ENCODE peak calls at places on chromosomes 5 and 9, in seven cellular contexts. One of them, this sample, is unnamed.

GRCh38 chr9:79026311-79026710 is 545.5 kb upstream of the TLE4 start:
- DNase-seq in hypothalamus: no peak
- DNase-seq in activated T-cell treated with anti-CD3 and anti-CD28 coated beads, Interleukin-2, amount 50 U/mL, for 72 hours: no peak
- DNase-seq in aorta: no peak
- DNase-seq in HEK293T: no peak
- DNase-seq in stimulated activated CD8-positive, alpha-beta memory T cell treated with anti-CD3 and anti-CD28 coated beads, Interleukin-15, amount 100 ng/mL, for 1 hour: no peak
- DNase-seq in choroid plexus epithelial cell: peak
- DNase-seq in this sample: no peak

GRCh38 chr5:99605904-99606303 is 677.1 kb upstream of the CHD1 start:
- DNase-seq in choroid plexus epithelial cell: no peak
- DNase-seq in HEK293T: no peak
- DNase-seq in activated T-cell treated with anti-CD3 and anti-CD28 coated beads, Interleukin-2, amount 50 U/mL, for 72 hours: no peak
- DNase-seq in stimulated activated CD8-positive, alpha-beta memory T cell treated with anti-CD3 and anti-CD28 coated beads, Interleukin-15, amount 100 ng/mL, for 1 hour: no peak
- DNase-seq in aorta: no peak
- DNase-seq in hypothalamus: no peak
- DNase-seq in this sample: no peak

GRCh38 chr9:113624721-113625120 is 161.2 kb downstream of the RGS3 start:
- DNase-seq in hypothalamus: no peak
- DNase-seq in aorta: peak
- DNase-seq in choroid plexus epithelial cell: no peak
- DNase-seq in activated T-cell treated with anti-CD3 and anti-CD28 coated beads, Interleukin-2, amount 50 U/mL, for 72 hours: no peak
- DNase-seq in HEK293T: no peak
- DNase-seq in stimulated activated CD8-positive, alpha-beta memory T cell treated with anti-CD3 and anti-CD28 coated beads, Interleukin-15, amount 100 ng/mL, for 1 hour: no peak
- DNase-seq in this sample: no peak

GRCh38 chr9:27499481-27499880 is 24.6 kb upstream of the IFNK start:
- DNase-seq in hypothalamus: no peak
- DNase-seq in choroid plexus epithelial cell: peak
- DNase-seq in stimulated activated CD8-positive, alpha-beta memory T cell treated with anti-CD3 and anti-CD28 coated beads, Interleukin-15, amount 100 ng/mL, for 1 hour: no peak
- DNase-seq in HEK293T: no peak
- DNase-seq in activated T-cell treated with anti-CD3 and anti-CD28 coated beads, Interleukin-2, amount 50 U/mL, for 72 hours: no peak
- DNase-seq in aorta: no peak
- DNase-seq in this sample: no peak

GRCh38 chr9:131418143-131419028 is 24.5 kb downstream of the PRRC2B start:
- DNase-seq in activated T-cell treated with anti-CD3 and anti-CD28 coated beads, Interleukin-2, amount 50 U/mL, for 72 hours: no peak
- DNase-seq in aorta: no peak
- DNase-seq in choroid plexus epithelial cell: no peak
- DNase-seq in HEK293T: no peak
- DNase-seq in hypothalamus: no peak
- DNase-seq in stimulated activated CD8-positive, alpha-beta memory T cell treated with anti-CD3 and anti-CD28 coated beads, Interleukin-15, amount 100 ng/mL, for 1 hour: no peak
- DNase-seq in this sample: peak

GRCh38 chr5:141050622-141051525 is at the start of gene PCDHB1:
- DNase-seq in stimulated activated CD8-positive, alpha-beta memory T cell treated with anti-CD3 and anti-CD28 coated beads, Interleukin-15, amount 100 ng/mL, for 1 hour: no peak
- DNase-seq in activated T-cell treated with anti-CD3 and anti-CD28 coated beads, Interleukin-2, amount 50 U/mL, for 72 hours: no peak
- DNase-seq in choroid plexus epithelial cell: no peak
- DNase-seq in aorta: no peak
- DNase-seq in HEK293T: no peak
- DNase-seq in hypothalamus: no peak
- DNase-seq in this sample: no peak

GRCh38 chr5:173837654-173838053 is 50.5 kb upstream of the CPEB4 start:
- DNase-seq in aorta: no peak
- DNase-seq in stimulated activated CD8-positive, alpha-beta memory T cell treated with anti-CD3 and anti-CD28 coated beads, Interleukin-15, amount 100 ng/mL, for 1 hour: no peak
- DNase-seq in choroid plexus epithelial cell: no peak
- DNase-seq in hypothalamus: no peak
- DNase-seq in HEK293T: no peak
- DNase-seq in activated T-cell treated with anti-CD3 and anti-CD28 coated beads, Interleukin-2, amount 50 U/mL, for 72 hours: no peak
- DNase-seq in this sample: no peak

GRCh38 chr5:180611140-180611850 is 20.0 kb upstream of the SCGB3A1 start:
- DNase-seq in hypothalamus: no peak
- DNase-seq in choroid plexus epithelial cell: no peak
- DNase-seq in stimulated activated CD8-positive, alpha-beta memory T cell treated with anti-CD3 and anti-CD28 coated beads, Interleukin-15, amount 100 ng/mL, for 1 hour: no peak
- DNase-seq in activated T-cell treated with anti-CD3 and anti-CD28 coated beads, Interleukin-2, amount 50 U/mL, for 72 hours: no peak
- DNase-seq in aorta: no peak
- DNase-seq in HEK293T: no peak
- DNase-seq in this sample: no peak

GRCh38 chr9:134174073-134174449 is 9.7 kb upstream of the RNU6ATAC start:
- DNase-seq in choroid plexus epithelial cell: no peak
- DNase-seq in hypothalamus: no peak
- DNase-seq in aorta: peak
- DNase-seq in activated T-cell treated with anti-CD3 and anti-CD28 coated beads, Interleukin-2, amount 50 U/mL, for 72 hours: no peak
- DNase-seq in stimulated activated CD8-positive, alpha-beta memory T cell treated with anti-CD3 and anti-CD28 coated beads, Interleukin-15, amount 100 ng/mL, for 1 hour: no peak
- DNase-seq in HEK293T: no peak
- DNase-seq in this sample: no peak

This sample was measured in colonic mucosa.